ENCODE peak calls at places on chromosomes 2 and 18, in seven cellular contexts. K, Q, E, L, A, Z and T are unnamed samples.

GRCh38 chr2:57448816-57449215 is 597.8 kb upstream of the VRK2 start:
- DNase-seq in K (no peak), Q (no peak), E (no peak), L (no peak), A (no peak), Z (no peak), T (no peak)

GRCh38 chr2:240302041-240302440 is 133.4 kb upstream of the GPC1 start:
- DNase-seq in K (no peak), Q (no peak), E (no peak), L (no peak), A (no peak), Z (no peak), T (no peak)

GRCh38 chr18:13026583-13027270 is 35.6 kb downstream of the CEP192 start:
- DNase-seq in K (no peak), Q (no peak), E (no peak), L (no peak), A (no peak), Z (no peak), T (no peak)

GRCh38 chr18:7950380-7951143 is 383.4 kb downstream of the PTPRM start:
- DNase-seq in K (no peak), Q (no peak), E (no peak), L (no peak), A (no peak), Z (peak), T (peak)

GRCh38 chr2:187679454-187679853 is 125.2 kb upstream of the TFPI start:
- DNase-seq in K (no peak), Q (no peak), E (no peak), L (no peak), A (no peak), Z (no peak), T (no peak)

GRCh38 chr18:11674119-11674518 is 14.9 kb upstream of the GNAL start:
- DNase-seq in K (no peak), Q (no peak), E (no peak), L (no peak), A (no peak), Z (no peak), T (no peak)

GRCh38 chr18:58866261-58867232 is 1.9 kb downstream of the ZNF532 start:
- DNase-seq in K (no peak), Q (no peak), E (peak), L (no peak), A (no peak), Z (no peak), T (no peak)

GRCh38 chr2:66478311-66478710 is 43.4 kb downstream of the MEIS1 start:
- DNase-seq in K (no peak), Q (no peak), E (peak), L (no peak), A (no peak), Z (no peak), T (no peak)

GRCh38 chr2:3505771-3506170 is 13.6 kb downstream of the ADI1 start:
- DNase-seq in K (no peak), Q (no peak), E (no peak), L (no peak), A (no peak), Z (no peak), T (peak)

GRCh38 chr2:119283873-119284331 is 60.3 kb downstream of the STEAP3 start:
- DNase-seq in K (no peak), Q (peak), E (peak), L (peak), A (no peak), Z (peak), T (no peak)

GRCh38 chr2:174145827-174146226 is 102.5 kb downstream of the OLA1 start:
- DNase-seq in K (no peak), Q (no peak), E (peak), L (no peak), A (no peak), Z (no peak), T (no peak)

GRCh38 chr2:45987856-45988255 is 309.4 kb upstream of the EPAS1 start:
- DNase-seq in K (no peak), Q (no peak), E (no peak), L (no peak), A (no peak), Z (no peak), T (no peak)

GRCh38 chr18:10519366-10519765 is 6.5 kb upstream of the NAPG start:
- DNase-seq in K (no peak), Q (no peak), E (no peak), L (no peak), A (no peak), Z (no peak), T (no peak)

GRCh38 chr2:114661926-114662670 is 219.7 kb downstream of the DPP10 start:
- DNase-seq in K (no peak), Q (no peak), E (peak), L (no peak), A (peak), Z (no peak), T (no peak)

GRCh38 chr2:86703704-86704370 is 16.3 kb upstream of the RMND5A start:
- DNase-seq in K (no peak), Q (peak), E (peak), L (peak), A (no peak), Z (no peak), T (peak)

GRCh38 chr2:225993430-225993829 is 593.9 kb downstream of the NYAP2 start:
- DNase-seq in K (no peak), Q (no peak), E (no peak), L (no peak), A (no peak), Z (peak), T (no peak)

GRCh38 chr2:191421950-191422349 is 176.7 kb downstream of the MYO1B start:
- DNase-seq in K (no peak), Q (no peak), E (no peak), L (no peak), A (no peak), Z (no peak), T (no peak)

GRCh38 chr2:108921096-108922030 is 67.7 kb downstream of the EDAR start:
- DNase-seq in K (no peak), Q (no peak), E (peak), L (no peak), A (no peak), Z (no peak), T (no peak)

GRCh38 chr2:48452108-48452507 is 77.8 kb upstream of the STON1 start:
- DNase-seq in K (no peak), Q (no peak), E (no peak), L (no peak), A (peak), Z (no peak), T (no peak)

GRCh38 chr2:166365239-166365638 is 10.5 kb downstream of the SCN9A start:
- DNase-seq in K (no peak), Q (no peak), E (no peak), L (no peak), A (no peak), Z (no peak), T (no peak)

GRCh38 chr2:39991298-39991697 is 212.2 kb upstream of the THUMPD2 start:
- DNase-seq in K (no peak), Q (no peak), E (no peak), L (peak), A (no peak), Z (no peak), T (no peak)

GRCh38 chr2:212936572-212936971 is 214.8 kb downstream of the IKZF2 start:
- DNase-seq in K (no peak), Q (no peak), E (no peak), L (no peak), A (no peak), Z (no peak), T (no peak)

GRCh38 chr2:127664065-127664894 is 11.1 kb downstream of the LIMS2 start:
- DNase-seq in K (no peak), Q (no peak), E (peak), L (no peak), A (no peak), Z (no peak), T (no peak)

GRCh38 chr2:172462393-172463381 is 35.3 kb downstream of the ITGA6 start:
- DNase-seq in K (peak), Q (no peak), E (no peak), L (no peak), A (no peak), Z (peak), T (peak)

GRCh38 chr18:10661333-10661732 is 135.5 kb downstream of the NAPG start:
- DNase-seq in K (no peak), Q (peak), E (peak), L (peak), A (no peak), Z (no peak), T (peak)

GRCh38 chr2:210170442-210171303 is 536 bp downstream of the KANSL1L start:
- DNase-seq in K (peak), Q (peak), E (peak), L (peak), A (peak), Z (peak), T (peak)

GRCh38 chr18:9822587-9822986 is 63.2 kb upstream of the TXNDC2 start:
- DNase-seq in K (no peak), Q (no peak), E (no peak), L (no peak), A (no peak), Z (no peak), T (no peak)

GRCh38 chr2:100730290-100730868 is 89.6 kb upstream of the NPAS2 start:
- DNase-seq in K (no peak), Q (peak), E (peak), L (peak), A (no peak), Z (peak), T (peak)

GRCh38 chr2:119489232-119489952 is 34.9 kb downstream of the SCTR start:
- DNase-seq in K (no peak), Q (no peak), E (no peak), L (no peak), A (no peak), Z (no peak), T (peak)

GRCh38 chr2:73053316-73054114 is 18.0 kb downstream of the SFXN5 start:
- DNase-seq in K (no peak), Q (no peak), E (no peak), L (peak), A (no peak), Z (no peak), T (no peak)

GRCh38 chr18:29154196-29154757 is 977.3 kb upstream of the CDH2 start:
- DNase-seq in K (no peak), Q (no peak), E (no peak), L (no peak), A (no peak), Z (peak), T (no peak)